ENCODE peak calls at places on chromosome 9, in ten cellular contexts. B is AG08396; L is left ventricle myocardium superior; Z is nucleus accumbens; A is activated CD4-positive, alpha-beta T cell treated with anti-CD3 and anti-CD28 coated beads, Interleukin-2, amount 50 U/mL, for 24 hours; K is T-cell; X is occipital lobe; J is NCI-H2029; C is ovary; T is non-pigmented ciliary epithelial cell. E is an unnamed sample.

GRCh38 chr9:7374966-7375650 is 424.5 kb downstream of the DMAC1 start:
- DNase-seq in B (no peak), L (no peak), Z (no peak), A (no peak), K (no peak), X (no peak), J (peak; percentile 26), C (no peak), T (no peak), E (peak; percentile 82)

GRCh38 chr9:123364241-123364824 is 8.3 kb downstream of the CRB2 start:
- DNase-seq in B (peak; percentile 67), L (no peak), Z (peak; percentile 89), A (no peak), K (no peak), X (peak; percentile 81), J (no peak), C (peak; percentile 70), T (peak; percentile 17), E (no peak)

GRCh38 chr9:98610196-98610595 is 98.5 kb downstream of the GABBR2 start:
- DNase-seq in B (no peak), L (no peak), Z (no peak), A (no peak), K (no peak), X (no peak), J (no peak), C (no peak), T (no peak), E (no peak)

GRCh38 chr9:112093875-112094227 is 81.2 kb downstream of the SUSD1 start:
- DNase-seq in B (no peak), L (no peak), Z (no peak), A (no peak), K (no peak), X (no peak), J (no peak), C (no peak), T (no peak), E (no peak)

GRCh38 chr9:4334439-4334838 is 34.6 kb upstream of the GLIS3 start:
- DNase-seq in B (no peak), L (peak; percentile 61), Z (peak; percentile 14), A (no peak), K (no peak), X (peak; percentile 14), J (peak; percentile 83), C (no peak), T (no peak), E (peak; percentile 45)

GRCh38 chr9:107465467-107466451 is 23.8 kb downstream of the KLF4 start:
- DNase-seq in B (peak; percentile 91), L (peak; percentile 84), Z (no peak), A (no peak), K (no peak), X (peak; percentile 16), J (no peak), C (peak; percentile 65), T (no peak), E (no peak)

GRCh38 chr9:105632807-105633206 is 29.4 kb upstream of the TAL2 start:
- DNase-seq in B (no peak), L (no peak), Z (no peak), A (no peak), K (no peak), X (no peak), J (no peak), C (no peak), T (no peak), E (no peak)

GRCh38 chr9:33288235-33288634 is 2.1 kb upstream of the NFX1 start:
- DNase-seq in B (no peak), L (no peak), Z (no peak), A (no peak), K (no peak), X (no peak), J (no peak), C (no peak), T (no peak), E (no peak)

GRCh38 chr9:121213136-121213806 is 11.6 kb upstream of the RAB14 start:
- DNase-seq in B (peak; percentile 87), L (peak; percentile 93), Z (peak; percentile 70), A (peak; percentile 64), K (peak; percentile 51), X (peak; percentile 83), J (peak; percentile 83), C (peak; percentile 86), T (peak; percentile 57), E (peak; percentile 80)

GRCh38 chr9:128719919-128720605 is 3.9 kb downstream of the ZDHHC12 start:
- DNase-seq in B (no peak), L (no peak), Z (no peak), A (no peak), K (no peak), X (no peak), J (no peak), C (no peak), T (no peak), E (no peak)

GRCh38 chr9:6216951-6217350 is 1.3 kb downstream of the IL33 start:
- DNase-seq in B (no peak), L (no peak), Z (no peak), A (no peak), K (no peak), X (no peak), J (no peak), C (no peak), T (no peak), E (no peak)

GRCh38 chr9:94819161-94819677 is 92.7 kb downstream of the AOPEP start:
- DNase-seq in B (no peak), L (peak; percentile 58), Z (no peak), A (no peak), K (no peak), X (no peak), J (no peak), C (no peak), T (no peak), E (no peak)

GRCh38 chr9:19934301-19934868 is 145.5 kb upstream of the SLC24A2 start:
- DNase-seq in B (peak; percentile 61), L (peak; percentile 59), Z (no peak), A (no peak), K (no peak), X (no peak), J (no peak), C (peak; percentile 19), T (no peak), E (no peak)

GRCh38 chr9:124747065-124747464 is 24.0 kb downstream of the NR6A1 start:
- DNase-seq in B (no peak), L (no peak), Z (no peak), A (no peak), K (no peak), X (no peak), J (no peak), C (no peak), T (no peak), E (no peak)

GRCh38 chr9:107638496-107638895 is 148.9 kb upstream of the KLF4 start:
- DNase-seq in B (no peak), L (no peak), Z (no peak), A (no peak), K (no peak), X (no peak), J (no peak), C (no peak), T (no peak), E (no peak)

E was measured in NCI-H1092.